ENCODE peak calls at places on chromosomes 5 and 9, in six cellular contexts. S is GM10248, Y is kidney epithelial cell, J is tibial artery, O is colonic mucosa, G is SK-N-SH. L is an unnamed sample.

GRCh38 chr5:154162475-154163217 is 27.9 kb upstream of the GALNT10 start:
- DNase-seq in S (no peak), Y (no peak), J (no peak), O (no peak), G (no peak), L (peak)

GRCh38 chr5:123882305-123882704 is 370.3 kb downstream of the CSNK1G3 start:
- DNase-seq in S (no peak), Y (no peak), J (no peak), O (no peak), G (no peak), L (no peak)

GRCh38 chr5:38556599-38557308 is at the start of gene LIFR:
- DNase-seq in S (peak), Y (no peak), J (peak), O (peak), G (peak), L (peak)

GRCh38 chr5:52837591-52838001 is 49.9 kb downstream of the ITGA1 start:
- DNase-seq in S (no peak), Y (no peak), J (no peak), O (no peak), G (no peak), L (no peak)

GRCh38 chr9:93899609-93900435 is 55.3 kb downstream of the BARX1 start:
- DNase-seq in S (no peak), Y (no peak), J (no peak), O (no peak), G (peak), L (no peak)

GRCh38 chr5:133775584-133776304 is 163.4 kb upstream of the FSTL4 start:
- DNase-seq in S (no peak), Y (no peak), J (no peak), O (no peak), G (no peak), L (no peak)

GRCh38 chr5:158925314-158925713 is 174.4 kb downstream of the EBF1 start:
- DNase-seq in S (no peak), Y (no peak), J (no peak), O (no peak), G (no peak), L (no peak)

GRCh38 chr5:137604348-137605095 is 105.4 kb upstream of the SPOCK1 start:
- DNase-seq in S (no peak), Y (peak), J (no peak), O (no peak), G (no peak), L (no peak)

GRCh38 chr5:34914671-34915138 is 599 bp downstream of the RAD1 start:
- DNase-seq in S (no peak), Y (no peak), J (peak), O (peak), G (no peak), L (peak)

GRCh38 chr9:6305954-6306563 is 22.1 kb upstream of the TPD52L3 start:
- DNase-seq in S (peak), Y (peak), J (no peak), O (no peak), G (peak), L (no peak)

GRCh38 chr9:6304232-6304631 is 23.9 kb upstream of the TPD52L3 start:
- DNase-seq in S (no peak), Y (no peak), J (no peak), O (no peak), G (no peak), L (no peak)

GRCh38 chr9:6302417-6302816 is 25.8 kb upstream of the TPD52L3 start:
- DNase-seq in S (no peak), Y (peak), J (no peak), O (no peak), G (no peak), L (no peak)

GRCh38 chr9:6307551-6308096 is 20.6 kb upstream of the TPD52L3 start:
- DNase-seq in S (no peak), Y (no peak), J (no peak), O (no peak), G (no peak), L (no peak)
- TF ChIP-seq CTCF in S (no peak), Y (no peak), J (no peak), O (no peak), G (no peak), L (no peak)

DNA sequence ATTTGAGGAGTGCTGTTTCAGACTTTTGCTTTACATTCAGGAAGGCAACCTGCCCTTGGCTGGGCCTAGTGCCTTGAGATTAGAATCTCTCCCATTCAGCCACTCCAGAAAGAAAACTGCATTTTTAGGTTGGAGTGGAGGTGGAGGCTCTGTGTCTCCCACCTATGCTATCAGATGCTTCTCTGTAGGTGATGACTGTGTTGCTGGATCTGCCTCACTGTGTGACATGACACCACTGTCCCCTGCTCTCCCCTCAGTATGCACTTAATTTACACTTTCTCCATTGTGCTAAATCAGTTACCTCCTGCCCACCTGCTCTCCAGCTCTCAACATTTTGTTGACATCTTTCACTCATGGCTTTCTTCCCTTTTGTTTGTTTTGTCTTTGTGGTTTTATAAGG is 265.8 kb downstream of the TENT4A start:
- DNase-seq in S (no peak), Y (no peak), J (no peak), O (no peak), G (no peak), L (no peak)
- TF ChIP-seq CTCF in S (no peak), Y (no peak), J (no peak), O (no peak), G (no peak), L (no peak)

DNA sequence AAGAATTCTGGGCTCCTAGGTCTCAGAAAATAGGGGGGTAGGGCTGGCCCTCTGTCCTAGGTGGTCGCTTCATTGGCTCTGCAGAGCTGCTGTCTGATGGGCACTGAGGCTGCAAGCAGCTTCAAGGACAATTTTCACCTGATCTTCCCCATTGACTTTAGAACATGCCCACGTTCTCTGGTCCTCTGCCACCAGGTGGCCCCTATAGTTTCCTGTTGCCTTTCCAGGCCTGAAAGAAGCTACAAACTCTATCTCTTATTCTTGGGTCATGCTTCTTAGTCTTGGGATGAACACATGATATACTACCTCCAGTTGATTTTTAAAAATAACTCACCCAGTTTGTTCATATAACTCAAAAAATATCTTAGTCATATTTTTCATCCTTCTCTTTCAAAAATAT is 26.3 kb downstream of the SPZ1 start:
- DNase-seq in S (peak), Y (no peak), J (no peak), O (no peak), G (peak), L (peak)
- TF ChIP-seq CTCF in S (peak), Y (peak), J (no peak), O (peak), G (peak), L (peak)

GRCh38 chr5:164475339-164475977 is 970.0 kb downstream of the MAT2B start:
- DNase-seq in S (peak), Y (no peak), J (no peak), O (no peak), G (peak), L (no peak)
- TF ChIP-seq CTCF in S (peak), Y (peak), J (no peak), O (peak), G (peak), L (peak)

GRCh38 chr9:36991516-36992134 is 42.4 kb downstream of the PAX5 start:
- DNase-seq in S (peak), Y (no peak), J (no peak), O (peak), G (peak), L (peak)
- TF ChIP-seq CTCF in S (peak), Y (peak), J (no peak), O (no peak), G (peak), L (peak)

GRCh38 chr9:134781895-134782294 is 98.7 kb upstream of the FCN2 start:
- DNase-seq in S (peak), Y (no peak), J (no peak), O (no peak), G (peak), L (peak)
- TF ChIP-seq CTCF in S (no peak), Y (no peak), J (no peak), O (no peak), G (peak), L (peak)

GRCh38 chr9:2181794-2182193 is 166.6 kb downstream of the SMARCA2 start:
- DNase-seq in S (no peak), Y (no peak), J (no peak), O (no peak), G (peak), L (peak)

GRCh38 chr9:2179557-2179956 is 164.4 kb downstream of the SMARCA2 start:
- DNase-seq in S (no peak), Y (no peak), J (no peak), O (no peak), G (no peak), L (no peak)

GRCh38 chr9:2178034-2178734 is 163.0 kb downstream of the SMARCA2 start:
- DNase-seq in S (no peak), Y (no peak), J (no peak), O (no peak), G (no peak), L (no peak)

GRCh38 chr9:2180704-2181103 is 165.6 kb downstream of the SMARCA2 start:
- DNase-seq in S (no peak), Y (no peak), J (no peak), O (no peak), G (no peak), L (no peak)

DNA sequence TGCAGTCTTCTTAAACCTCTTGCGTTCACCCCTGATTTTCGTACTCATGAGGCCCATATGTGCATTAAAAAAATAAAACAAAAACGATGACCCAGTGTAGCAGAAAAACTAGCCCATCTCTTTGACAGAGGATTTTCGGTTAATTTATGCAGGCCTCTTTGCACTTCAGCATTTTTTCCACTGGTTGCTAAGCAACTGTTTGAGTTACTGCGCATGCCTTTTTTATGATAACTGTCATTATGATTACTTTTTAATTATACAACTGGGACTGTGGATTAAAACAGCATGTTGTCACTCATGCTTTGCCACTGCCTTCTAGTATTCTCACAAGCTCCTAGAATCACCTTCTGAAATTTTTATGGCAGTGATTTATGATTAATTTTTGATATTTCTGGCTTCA is 165.0 kb downstream of the SMARCA2 start:
- DNase-seq in S (no peak), Y (no peak), J (no peak), O (no peak), G (no peak), L (no peak)
- TF ChIP-seq CTCF in S (no peak), Y (no peak), J (no peak), O (no peak), G (no peak), L (no peak)

DNA sequence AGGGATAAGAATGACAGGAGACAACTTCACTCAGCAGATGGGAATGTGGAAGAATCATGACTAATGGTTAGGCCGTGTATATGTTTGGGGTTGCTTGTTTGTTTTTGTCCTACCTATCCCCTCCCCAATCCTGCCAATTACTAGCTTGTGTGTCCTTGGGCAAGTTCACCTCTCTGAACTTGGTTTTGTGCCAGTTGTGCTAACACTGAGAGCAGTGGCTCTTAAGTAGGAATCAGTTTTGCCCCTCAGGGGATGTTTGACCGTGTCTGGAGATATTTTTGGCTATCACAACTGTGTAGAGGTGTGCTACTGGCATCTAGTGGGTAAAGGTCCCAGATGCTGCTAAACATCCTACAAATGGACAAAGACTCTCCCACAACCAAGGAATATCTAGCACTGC is 287.0 kb downstream of the DMRT2 start:
- DNase-seq in S (no peak), Y (no peak), J (no peak), O (no peak), G (no peak), L (no peak)
- TF ChIP-seq CTCF in S (no peak), Y (no peak), J (no peak), O (no peak), G (no peak), L (no peak)

GRCh38 chr5:139267481-139267880 is 26.1 kb upstream of the MATR3 start:
- DNase-seq in S (no peak), Y (no peak), J (no peak), O (no peak), G (no peak), L (no peak)

GRCh38 chr5:139273322-139273571 is 20.3 kb upstream of the MATR3 start:
- DNase-seq in S (no peak), Y (no peak), J (no peak), O (no peak), G (peak), L (no peak)

GRCh38 chr5:139271201-139272027 is 22.1 kb upstream of the MATR3 start:
- DNase-seq in S (no peak), Y (no peak), J (no peak), O (no peak), G (no peak), L (no peak)

GRCh38 chr5:139272471-139273321 is 20.8 kb upstream of the MATR3 start:
- DNase-seq in S (no peak), Y (no peak), J (no peak), O (peak), G (no peak), L (no peak)

GRCh38 chr5:139268364-139269202 is 25.0 kb upstream of the MATR3 start:
- DNase-seq in S (no peak), Y (no peak), J (no peak), O (no peak), G (no peak), L (no peak)
- TF ChIP-seq CTCF in S (no peak), Y (peak), J (no peak), O (no peak), G (no peak), L (no peak)